ENCODE peak calls at places on chromosomes 6 and 20, in ten cellular contexts. One of them, this sample, is unnamed.

GRCh38 chr6:163585932-163586437 is 171.5 kb downstream of the QKI start:
- DNase-seq in coronary artery: peak
- DNase-seq in cardiac fibroblast: peak
- DNase-seq in B cell: no peak
- DNase-seq in lower leg skin: peak
- DNase-seq in fibroblast of lung: peak
- DNase-seq in colonic mucosa: no peak
- DNase-seq in IMR-90: peak
- DNase-seq in left ventricle myocardium inferior: peak
- DNase-seq in foreskin fibroblast: peak
- DNase-seq in this sample: no peak

GRCh38 chr20:41003143-41003932 is 25.3 kb upstream of the TOP1 start:
- DNase-seq in coronary artery: no peak
- DNase-seq in cardiac fibroblast: peak
- DNase-seq in B cell: no peak
- DNase-seq in lower leg skin: peak
- DNase-seq in fibroblast of lung: peak
- DNase-seq in colonic mucosa: peak
- DNase-seq in IMR-90: peak
- DNase-seq in left ventricle myocardium inferior: peak
- DNase-seq in foreskin fibroblast: peak
- DNase-seq in this sample: peak

GRCh38 chr6:133309579-133309978 is 68.4 kb downstream of the EYA4 start:
- DNase-seq in coronary artery: no peak
- DNase-seq in cardiac fibroblast: peak
- DNase-seq in B cell: no peak
- DNase-seq in lower leg skin: no peak
- DNase-seq in fibroblast of lung: peak
- DNase-seq in colonic mucosa: no peak
- DNase-seq in IMR-90: no peak
- DNase-seq in left ventricle myocardium inferior: no peak
- DNase-seq in foreskin fibroblast: no peak
- DNase-seq in this sample: no peak

GRCh38 chr6:163725008-163725941 is 310.8 kb downstream of the QKI start:
- DNase-seq in coronary artery: no peak
- DNase-seq in cardiac fibroblast: no peak
- DNase-seq in B cell: no peak
- DNase-seq in lower leg skin: no peak
- DNase-seq in fibroblast of lung: no peak
- DNase-seq in colonic mucosa: no peak
- DNase-seq in IMR-90: no peak
- DNase-seq in left ventricle myocardium inferior: no peak
- DNase-seq in foreskin fibroblast: no peak
- DNase-seq in this sample: no peak

GRCh38 chr20:34058831-34059230 is 53.2 kb downstream of the EIF2S2 start:
- DNase-seq in coronary artery: no peak
- DNase-seq in cardiac fibroblast: peak
- DNase-seq in B cell: peak
- DNase-seq in lower leg skin: no peak
- DNase-seq in fibroblast of lung: no peak
- DNase-seq in colonic mucosa: no peak
- DNase-seq in IMR-90: peak
- DNase-seq in left ventricle myocardium inferior: no peak
- DNase-seq in foreskin fibroblast: no peak
- DNase-seq in this sample: no peak

GRCh38 chr20:49594143-49594928 is 26.4 kb upstream of the PTGIS start:
- DNase-seq in coronary artery: peak
- DNase-seq in cardiac fibroblast: peak
- DNase-seq in B cell: no peak
- DNase-seq in lower leg skin: peak
- DNase-seq in fibroblast of lung: peak
- DNase-seq in colonic mucosa: no peak
- DNase-seq in IMR-90: peak
- DNase-seq in left ventricle myocardium inferior: peak
- DNase-seq in foreskin fibroblast: peak
- DNase-seq in this sample: no peak

GRCh38 chr6:158512809-158513208 is 47.1 kb upstream of the TMEM181 start:
- DNase-seq in coronary artery: no peak
- DNase-seq in cardiac fibroblast: no peak
- DNase-seq in B cell: no peak
- DNase-seq in lower leg skin: no peak
- DNase-seq in fibroblast of lung: no peak
- DNase-seq in colonic mucosa: no peak
- DNase-seq in IMR-90: no peak
- DNase-seq in left ventricle myocardium inferior: no peak
- DNase-seq in foreskin fibroblast: no peak
- DNase-seq in this sample: no peak

GRCh38 chr6:84027340-84028183 is 6.0 kb upstream of the MRAP2 start:
- DNase-seq in coronary artery: peak
- DNase-seq in cardiac fibroblast: no peak
- DNase-seq in B cell: no peak
- DNase-seq in lower leg skin: peak
- DNase-seq in fibroblast of lung: peak
- DNase-seq in colonic mucosa: peak
- DNase-seq in IMR-90: peak
- DNase-seq in left ventricle myocardium inferior: no peak
- DNase-seq in foreskin fibroblast: peak
- DNase-seq in this sample: no peak

GRCh38 chr6:44138717-44139350 is 11.5 kb downstream of the TMEM63B start:
- DNase-seq in coronary artery: no peak
- DNase-seq in cardiac fibroblast: no peak
- DNase-seq in B cell: no peak
- DNase-seq in lower leg skin: no peak
- DNase-seq in fibroblast of lung: no peak
- DNase-seq in colonic mucosa: no peak
- DNase-seq in IMR-90: no peak
- DNase-seq in left ventricle myocardium inferior: no peak
- DNase-seq in foreskin fibroblast: no peak
- DNase-seq in this sample: no peak

DNA sequence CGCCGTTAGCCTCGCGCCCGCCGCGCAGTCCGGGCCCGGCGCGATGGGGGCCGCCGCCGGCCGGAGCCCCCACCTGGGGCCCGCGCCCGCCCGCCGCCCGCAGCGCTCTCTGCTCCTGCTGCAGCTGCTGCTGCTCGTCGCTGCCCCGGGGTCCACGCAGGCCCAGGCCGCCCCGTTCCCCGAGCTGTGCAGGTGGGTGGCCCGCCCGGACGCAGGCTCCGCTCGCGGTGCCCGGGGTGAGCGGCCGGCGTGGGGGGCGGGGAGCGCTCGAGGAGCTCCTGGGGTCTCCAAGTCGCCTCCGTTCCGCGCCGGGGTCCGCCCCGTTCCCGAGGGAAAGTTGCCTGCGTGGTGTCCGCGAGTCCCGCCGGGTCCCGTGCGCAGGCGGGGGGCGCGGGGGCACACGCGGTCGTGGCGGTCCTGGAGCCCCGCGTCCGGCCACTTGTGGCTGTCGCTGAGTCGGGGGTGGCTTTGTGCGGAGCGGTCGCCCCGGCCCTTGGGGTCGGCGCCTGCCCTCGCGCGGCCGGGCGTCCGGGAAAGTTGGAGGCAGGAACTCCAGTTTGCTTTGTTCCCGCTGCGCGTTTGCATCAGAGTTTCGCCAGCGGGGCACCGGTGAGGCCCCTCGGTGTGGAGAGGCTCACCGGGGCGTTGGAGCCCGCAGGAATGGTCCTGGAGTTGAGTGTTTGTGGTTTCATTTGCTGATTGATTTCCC is 476 bp downstream of the IGF2R start:
- DNase-seq in coronary artery: no peak
- DNase-seq in cardiac fibroblast: peak
- DNase-seq in B cell: no peak
- DNase-seq in lower leg skin: no peak
- DNase-seq in fibroblast of lung: peak
- DNase-seq in colonic mucosa: no peak
- DNase-seq in IMR-90: peak
- DNase-seq in left ventricle myocardium inferior: peak
- DNase-seq in foreskin fibroblast: no peak
- DNase-seq in this sample: no peak
- TF ChIP-seq CTCF in coronary artery: no peak
- TF ChIP-seq CTCF in cardiac fibroblast: no peak
- TF ChIP-seq CTCF in B cell: no peak
- TF ChIP-seq CTCF in lower leg skin: no peak
- TF ChIP-seq CTCF in fibroblast of lung: no peak
- TF ChIP-seq CTCF in colonic mucosa: no peak
- TF ChIP-seq CTCF in IMR-90: no peak
- TF ChIP-seq CTCF in left ventricle myocardium inferior: peak
- TF ChIP-seq CTCF in foreskin fibroblast: no peak
- TF ChIP-seq CTCF in this sample: no peak

GRCh38 chr20:6017467-6017866 is 36.4 kb downstream of the LRRN4 start:
- DNase-seq in coronary artery: no peak
- DNase-seq in cardiac fibroblast: no peak
- DNase-seq in B cell: no peak
- DNase-seq in lower leg skin: no peak
- DNase-seq in fibroblast of lung: no peak
- DNase-seq in colonic mucosa: no peak
- DNase-seq in IMR-90: no peak
- DNase-seq in left ventricle myocardium inferior: no peak
- DNase-seq in foreskin fibroblast: no peak
- DNase-seq in this sample: no peak
- TF ChIP-seq CTCF in coronary artery: no peak
- TF ChIP-seq CTCF in cardiac fibroblast: no peak
- TF ChIP-seq CTCF in B cell: no peak
- TF ChIP-seq CTCF in lower leg skin: no peak
- TF ChIP-seq CTCF in fibroblast of lung: no peak
- TF ChIP-seq CTCF in colonic mucosa: no peak
- TF ChIP-seq CTCF in IMR-90: no peak
- TF ChIP-seq CTCF in left ventricle myocardium inferior: no peak
- TF ChIP-seq CTCF in foreskin fibroblast: no peak
- TF ChIP-seq CTCF in this sample: no peak

GRCh38 chr6:42821341-42821668 is 39.5 kb downstream of the BICRAL start:
- DNase-seq in coronary artery: no peak
- DNase-seq in cardiac fibroblast: no peak
- DNase-seq in B cell: no peak
- DNase-seq in lower leg skin: no peak
- DNase-seq in fibroblast of lung: no peak
- DNase-seq in colonic mucosa: no peak
- DNase-seq in IMR-90: no peak
- DNase-seq in left ventricle myocardium inferior: no peak
- DNase-seq in foreskin fibroblast: no peak
- DNase-seq in this sample: no peak

GRCh38 chr6:42821846-42822245 is 40.0 kb downstream of the BICRAL start:
- DNase-seq in coronary artery: no peak
- DNase-seq in cardiac fibroblast: peak
- DNase-seq in B cell: no peak
- DNase-seq in lower leg skin: no peak
- DNase-seq in fibroblast of lung: no peak
- DNase-seq in colonic mucosa: no peak
- DNase-seq in IMR-90: peak
- DNase-seq in left ventricle myocardium inferior: no peak
- DNase-seq in foreskin fibroblast: no peak
- DNase-seq in this sample: no peak

GRCh38 chr6:42820509-42821340 is 38.9 kb downstream of the BICRAL start:
- DNase-seq in coronary artery: peak
- DNase-seq in cardiac fibroblast: no peak
- DNase-seq in B cell: no peak
- DNase-seq in lower leg skin: peak
- DNase-seq in fibroblast of lung: no peak
- DNase-seq in colonic mucosa: no peak
- DNase-seq in IMR-90: no peak
- DNase-seq in left ventricle myocardium inferior: peak
- DNase-seq in foreskin fibroblast: no peak
- DNase-seq in this sample: no peak

GRCh38 chr6:42818878-42819277 is 37.0 kb downstream of the BICRAL start:
- DNase-seq in coronary artery: no peak
- DNase-seq in cardiac fibroblast: no peak
- DNase-seq in B cell: no peak
- DNase-seq in lower leg skin: no peak
- DNase-seq in fibroblast of lung: no peak
- DNase-seq in colonic mucosa: no peak
- DNase-seq in IMR-90: no peak
- DNase-seq in left ventricle myocardium inferior: no peak
- DNase-seq in foreskin fibroblast: no peak
- DNase-seq in this sample: no peak

GRCh38 chr6:42819803-42820508 is 38.1 kb downstream of the BICRAL start:
- DNase-seq in coronary artery: no peak
- DNase-seq in cardiac fibroblast: peak
- DNase-seq in B cell: no peak
- DNase-seq in lower leg skin: no peak
- DNase-seq in fibroblast of lung: no peak
- DNase-seq in colonic mucosa: no peak
- DNase-seq in IMR-90: no peak
- DNase-seq in left ventricle myocardium inferior: no peak
- DNase-seq in foreskin fibroblast: no peak
- DNase-seq in this sample: no peak
- TF ChIP-seq CTCF in coronary artery: no peak
- TF ChIP-seq CTCF in cardiac fibroblast: peak
- TF ChIP-seq CTCF in B cell: no peak
- TF ChIP-seq CTCF in lower leg skin: no peak
- TF ChIP-seq CTCF in fibroblast of lung: peak
- TF ChIP-seq CTCF in colonic mucosa: no peak
- TF ChIP-seq CTCF in IMR-90: peak
- TF ChIP-seq CTCF in left ventricle myocardium inferior: peak
- TF ChIP-seq CTCF in foreskin fibroblast: peak
- TF ChIP-seq CTCF in this sample: no peak

DNA sequence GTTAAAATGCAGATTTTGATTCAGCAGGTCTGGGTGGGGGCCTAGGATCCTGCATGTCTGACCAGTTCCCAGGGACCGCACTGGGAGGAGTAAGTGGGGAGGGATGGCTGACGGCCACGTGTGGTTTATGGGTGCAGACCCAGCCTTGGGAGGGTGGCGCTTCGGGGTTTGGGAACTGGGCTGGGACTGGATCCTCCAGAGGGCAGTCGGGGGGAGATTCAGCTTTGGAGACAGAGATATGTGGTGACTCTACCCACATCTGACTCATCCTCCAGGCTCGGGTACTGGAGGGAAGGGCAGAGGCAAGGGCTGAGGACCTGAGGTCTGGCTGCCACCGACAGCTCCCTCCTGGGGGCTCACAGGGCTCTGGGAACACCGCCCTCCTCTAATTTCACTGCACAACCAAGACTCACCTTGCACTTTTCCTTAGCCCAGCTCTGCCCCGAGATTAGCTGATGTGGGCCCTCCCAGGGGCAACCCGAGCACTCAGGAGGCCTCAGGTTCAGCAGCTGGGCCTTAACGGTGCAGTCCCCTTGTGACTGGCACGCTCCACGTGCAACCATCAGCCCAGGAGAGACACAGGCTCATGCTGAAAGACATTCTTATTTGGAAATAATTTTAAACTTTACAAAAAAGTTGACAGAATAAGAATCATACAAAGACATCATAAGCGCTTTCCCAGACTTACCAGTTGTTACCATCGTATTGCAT is 172.8 kb upstream of the PMEPA1 start:
- DNase-seq in coronary artery: no peak
- DNase-seq in cardiac fibroblast: no peak
- DNase-seq in B cell: no peak
- DNase-seq in lower leg skin: no peak
- DNase-seq in fibroblast of lung: peak
- DNase-seq in colonic mucosa: peak
- DNase-seq in IMR-90: no peak
- DNase-seq in left ventricle myocardium inferior: no peak
- DNase-seq in foreskin fibroblast: peak
- DNase-seq in this sample: no peak
- TF ChIP-seq CTCF in coronary artery: no peak
- TF ChIP-seq CTCF in cardiac fibroblast: no peak
- TF ChIP-seq CTCF in B cell: no peak
- TF ChIP-seq CTCF in lower leg skin: no peak
- TF ChIP-seq CTCF in fibroblast of lung: no peak
- TF ChIP-seq CTCF in colonic mucosa: no peak
- TF ChIP-seq CTCF in IMR-90: no peak
- TF ChIP-seq CTCF in left ventricle myocardium inferior: no peak
- TF ChIP-seq CTCF in foreskin fibroblast: no peak
- TF ChIP-seq CTCF in this sample: no peak

This sample was measured in CD4-positive, alpha-beta T cell.